ENCODE peak calls at places on chromosomes 2 and 18, in five cellular contexts. G is H9, U is IMR-90, Y is mesenchymal stem cell, D is H1. A is an unnamed sample.
A peak's percentile ranks its signal among the peaks of the same experiment; 100 is the strongest.

GRCh38 chr2:72927619-72928537 is 10.6 kb downstream of the EMX1 start:
- DNase-seq in G (peak; percentile 13), U (no peak), Y (no peak), D (no peak), A (no peak)

GRCh38 chr2:238237441-238237840 is 2.4 kb downstream of the HES6 start:
- DNase-seq in G (no peak), U (no peak), Y (no peak), D (no peak), A (no peak)

GRCh38 chr2:180753809-180754761 is 226.3 kb upstream of the UBE2E3 start:
- DNase-seq in G (no peak), U (peak; percentile 82), Y (peak; percentile 46), D (no peak), A (no peak)

GRCh38 chr2:239215136-239215925 is 185.5 kb downstream of the HDAC4 start:
- DNase-seq in G (no peak), U (no peak), Y (no peak), D (no peak), A (no peak)

GRCh38 chr2:10369269-10370255 is 66.9 kb downstream of the HPCAL1 start:
- DNase-seq in G (no peak), U (no peak), Y (no peak), D (no peak), A (no peak)

GRCh38 chr2:101826716-101827115 is 129.2 kb downstream of the MAP4K4 start:
- DNase-seq in G (no peak), U (no peak), Y (no peak), D (no peak), A (no peak)

GRCh38 chr2:118032169-118033013 is 18.5 kb upstream of the CCDC93 start:
- DNase-seq in G (peak; percentile 39), U (peak; percentile 34), Y (peak; percentile 53), D (peak; percentile 52), A (peak; percentile 23)

GRCh38 chr2:108858894-108859293 is 72.3 kb downstream of the CCDC138 start:
- DNase-seq in G (no peak), U (peak; percentile 33), Y (no peak), D (no peak), A (no peak)

GRCh38 chr2:128439231-128440086 is 120.8 kb upstream of the HS6ST1 start:
- DNase-seq in G (peak; percentile 19), U (no peak), Y (no peak), D (peak; percentile 37), A (no peak)

GRCh38 chr2:216426938-216427337 is 14.7 kb downstream of the SMARCAL1 start:
- DNase-seq in G (no peak), U (peak; percentile 64), Y (peak; percentile 63), D (no peak), A (no peak)

GRCh38 chr2:237967463-237967871 is 653 bp downstream of the UBE2F start:
- DNase-seq in G (no peak), U (no peak), Y (peak; percentile 33), D (peak; percentile 55), A (no peak)

GRCh38 chr2:163681765-163682164 is 54.0 kb downstream of the FIGN start:
- DNase-seq in G (no peak), U (peak; percentile 17), Y (no peak), D (no peak), A (no peak)

GRCh38 chr2:8000861-8001260 is 681.0 kb upstream of the ID2 start:
- DNase-seq in G (no peak), U (peak; percentile 6), Y (no peak), D (no peak), A (no peak)

GRCh38 chr18:79786304-79786703 is 11.4 kb upstream of the KCNG2 start:
- DNase-seq in G (no peak), U (no peak), Y (no peak), D (peak; percentile 26), A (no peak)

GRCh38 chr2:159807183-159808037 is 9.4 kb upstream of the CD302 start:
- DNase-seq in G (peak; percentile 48), U (peak; percentile 61), Y (peak; percentile 65), D (no peak), A (peak; percentile 32)

GRCh38 chr2:182444806-182445205 is 18.0 kb upstream of the PDE1A start:
- DNase-seq in G (no peak), U (no peak), Y (peak; percentile 34), D (no peak), A (no peak)
- H2BK15ac ChIP-seq in G (no peak overlapping the region), U (no peak overlapping the region), Y (no peak overlapping the region), D (no peak overlapping the region), A (no peak overlapping the region)

GRCh38 chr2:196592912-196593881 is 46.3 kb upstream of the CCDC150 start:
- DNase-seq in G (peak; percentile 66), U (peak; percentile 57), Y (peak; percentile 71), D (peak; percentile 77), A (peak; percentile 62)
- H4K91ac ChIP-seq in G (no peak within 1 kb of the TSS), U (peak within 1 kb of the TSS; percentile 39), Y (peak within 1 kb of the TSS; percentile 90), D (peak within 1 kb of the TSS; percentile 88), A (no peak within 1 kb of the TSS)

DNA sequence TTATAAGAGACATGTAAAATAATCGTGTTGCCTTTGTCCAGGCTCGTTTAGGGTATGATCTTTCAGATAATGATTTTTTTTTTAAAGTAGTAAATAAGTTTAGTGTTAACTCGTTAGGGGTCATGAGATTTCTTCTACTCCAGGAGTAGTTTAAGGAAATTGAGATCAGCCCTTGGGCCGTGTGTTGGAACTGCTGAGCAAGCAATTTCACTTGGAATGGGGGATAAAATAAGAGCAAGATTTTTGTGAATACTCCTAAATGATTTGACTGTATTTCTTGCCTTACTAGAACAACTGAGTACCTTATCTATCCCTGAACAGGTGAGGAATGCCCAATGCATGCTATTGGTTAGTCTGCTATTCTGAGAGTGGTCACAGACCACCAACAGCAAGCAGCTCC is 102.2 kb upstream of the SERPINE2 start:
- DNase-seq in G (no peak), U (no peak), Y (no peak), D (no peak), A (no peak)
- H2BK15ac ChIP-seq in G (no peak overlapping the region), U (no peak overlapping the region), Y (no peak overlapping the region), D (no peak overlapping the region), A (no peak overlapping the region)

GRCh38 chr2:231666171-231667095 is 41.9 kb upstream of the PTMA start:
- DNase-seq in G (peak; percentile 97), U (peak; percentile 91), Y (peak; percentile 96), D (peak; percentile 87), A (no peak)
- H4K91ac ChIP-seq in G (peak overlapping the region; percentile 92), U (peak overlapping the region; percentile 100), Y (peak overlapping the region; percentile 87), D (peak overlapping the region; percentile 98), A (peak overlapping the region; percentile 93)

GRCh38 chr18:595068-595467 is 1.7 kb upstream of the CLUL1 start:
- DNase-seq in G (no peak), U (no peak), Y (no peak), D (no peak), A (no peak)
- H2BK15ac ChIP-seq in G (no peak overlapping the region), U (no peak overlapping the region), Y (no peak overlapping the region), D (no peak overlapping the region), A (no peak overlapping the region)

GRCh38 chr18:33560686-33561370 is 17.2 kb upstream of the ASXL3 start:
- DNase-seq in G (peak; percentile 57), U (peak; percentile 50), Y (peak; percentile 63), D (no peak), A (no peak)
- H4K91ac ChIP-seq in G (no peak overlapping the region), U (peak overlapping the region; percentile 49), Y (no peak overlapping the region), D (no peak overlapping the region), A (no peak overlapping the region)

GRCh38 chr2:178285287-178285615 is 90.9 kb downstream of the OSBPL6 start:
- DNase-seq in G (no peak), U (no peak), Y (no peak), D (no peak), A (no peak)
- H2BK15ac ChIP-seq in G (no peak overlapping the region), U (no peak overlapping the region), Y (no peak overlapping the region), D (no peak overlapping the region), A (no peak overlapping the region)

A was measured in neuronal stem cell.